ENCODE peak calls at places on chromosomes 2 and 18, in nine cellular contexts. One of them, this sample, is unnamed. For H3K4me1 and H3K27me3, the result is how much of the 10 kb centered on the place peaks cover.

GRCh38 chr18:8673276-8674209 is 31.8 kb upstream of the MTCL1 start:
- DNase-seq in CD8-positive, alpha-beta memory T cell: no peak
- DNase-seq in H1: no peak
- DNase-seq in PC-9: peak
- DNase-seq in right atrium auricular region: no peak
- DNase-seq in IMR-90: peak
- DNase-seq in cardiac muscle cell: no peak
- DNase-seq in colonic mucosa: no peak
- DNase-seq in right lobe of liver: no peak
- DNase-seq in this sample: no peak

GRCh38 chr2:20145497-20146193 is 79.3 kb downstream of the SDC1 start:
- DNase-seq in right lobe of liver: no peak
- DNase-seq in IMR-90: no peak
- DNase-seq in colonic mucosa: peak
- DNase-seq in cardiac muscle cell: no peak
- DNase-seq in H1: no peak
- DNase-seq in PC-9: peak
- DNase-seq in CD8-positive, alpha-beta memory T cell: no peak
- DNase-seq in right atrium auricular region: no peak
- DNase-seq in this sample: peak

GRCh38 chr2:70141754-70142589 is 48.8 kb downstream of the C2orf42 start:
- DNase-seq in right lobe of liver: peak
- DNase-seq in right atrium auricular region: no peak
- DNase-seq in CD8-positive, alpha-beta memory T cell: peak
- DNase-seq in IMR-90: peak
- DNase-seq in PC-9: no peak
- DNase-seq in H1: no peak
- DNase-seq in colonic mucosa: no peak
- DNase-seq in cardiac muscle cell: no peak
- DNase-seq in this sample: no peak

GRCh38 chr2:240556553-240557100 is 1.2 kb downstream of the ANKMY1 start:
- DNase-seq in H1: no peak
- DNase-seq in right lobe of liver: no peak
- DNase-seq in colonic mucosa: peak
- DNase-seq in CD8-positive, alpha-beta memory T cell: peak
- DNase-seq in IMR-90: peak
- DNase-seq in PC-9: no peak
- DNase-seq in cardiac muscle cell: peak
- DNase-seq in right atrium auricular region: no peak
- DNase-seq in this sample: peak

GRCh38 chr18:3230401-3231334 is 10.9 kb upstream of the MYOM1 start:
- DNase-seq in right atrium auricular region: no peak
- DNase-seq in CD8-positive, alpha-beta memory T cell: no peak
- DNase-seq in IMR-90: peak
- DNase-seq in colonic mucosa: peak
- DNase-seq in cardiac muscle cell: peak
- DNase-seq in PC-9: no peak
- DNase-seq in right lobe of liver: peak
- DNase-seq in H1: no peak
- DNase-seq in this sample: no peak

GRCh38 chr2:23584054-23584745 is 199.2 kb downstream of the KLHL29 start:
- DNase-seq in right lobe of liver: no peak
- DNase-seq in PC-9: no peak
- DNase-seq in CD8-positive, alpha-beta memory T cell: no peak
- DNase-seq in colonic mucosa: no peak
- DNase-seq in H1: no peak
- DNase-seq in IMR-90: no peak
- DNase-seq in right atrium auricular region: no peak
- DNase-seq in cardiac muscle cell: no peak
- DNase-seq in this sample: peak

GRCh38 chr2:182941939-182942338 is 75.5 kb upstream of the FRZB start:
- DNase-seq in colonic mucosa: no peak
- DNase-seq in right lobe of liver: no peak
- DNase-seq in IMR-90: peak
- DNase-seq in right atrium auricular region: no peak
- DNase-seq in PC-9: no peak
- DNase-seq in H1: no peak
- DNase-seq in cardiac muscle cell: no peak
- DNase-seq in CD8-positive, alpha-beta memory T cell: no peak
- DNase-seq in this sample: no peak

GRCh38 chr2:225773143-225773542 is 373.6 kb downstream of the NYAP2 start:
- DNase-seq in IMR-90: no peak
- DNase-seq in right lobe of liver: no peak
- DNase-seq in H1: no peak
- DNase-seq in cardiac muscle cell: peak
- DNase-seq in right atrium auricular region: no peak
- DNase-seq in CD8-positive, alpha-beta memory T cell: no peak
- DNase-seq in colonic mucosa: no peak
- DNase-seq in PC-9: no peak
- DNase-seq in this sample: no peak

GRCh38 chr2:231133365-231134114 is 8.7 kb upstream of the HTR2B start:
- DNase-seq in cardiac muscle cell: peak
- DNase-seq in right atrium auricular region: no peak
- DNase-seq in H1: no peak
- DNase-seq in IMR-90: peak
- DNase-seq in PC-9: no peak
- DNase-seq in colonic mucosa: no peak
- DNase-seq in CD8-positive, alpha-beta memory T cell: no peak
- DNase-seq in right lobe of liver: peak
- DNase-seq in this sample: no peak

GRCh38 chr2:168697668-168698121 is 104.7 kb upstream of the NOSTRIN start:
- DNase-seq in colonic mucosa: peak
- DNase-seq in cardiac muscle cell: no peak
- DNase-seq in CD8-positive, alpha-beta memory T cell: no peak
- DNase-seq in IMR-90: peak
- DNase-seq in right atrium auricular region: no peak
- DNase-seq in H1: no peak
- DNase-seq in PC-9: no peak
- DNase-seq in right lobe of liver: no peak
- DNase-seq in this sample: no peak

GRCh38 chr2:233412405-233412804 is 58.1 kb downstream of the DGKD start:
- DNase-seq in IMR-90: peak
- DNase-seq in CD8-positive, alpha-beta memory T cell: no peak
- DNase-seq in right lobe of liver: no peak
- DNase-seq in PC-9: no peak
- DNase-seq in cardiac muscle cell: no peak
- DNase-seq in H1: no peak
- DNase-seq in right atrium auricular region: no peak
- DNase-seq in colonic mucosa: no peak
- DNase-seq in this sample: no peak

GRCh38 chr18:10010611-10011015 is 96.8 kb downstream of the VAPA start:
- DNase-seq in cardiac muscle cell: peak
- DNase-seq in H1: no peak
- DNase-seq in PC-9: no peak
- DNase-seq in IMR-90: peak
- DNase-seq in right atrium auricular region: peak
- DNase-seq in right lobe of liver: peak
- DNase-seq in colonic mucosa: peak
- DNase-seq in CD8-positive, alpha-beta memory T cell: no peak
- DNase-seq in this sample: no peak

GRCh38 chr2:56464613-56465012 is 280.8 kb downstream of the CCDC85A start:
- DNase-seq in CD8-positive, alpha-beta memory T cell: no peak
- DNase-seq in PC-9: no peak
- DNase-seq in right atrium auricular region: no peak
- DNase-seq in cardiac muscle cell: peak
- DNase-seq in right lobe of liver: no peak
- DNase-seq in H1: no peak
- DNase-seq in IMR-90: no peak
- DNase-seq in colonic mucosa: no peak
- DNase-seq in this sample: no peak

GRCh38 chr18:31039426-31039825 is 3.1 kb downstream of the DSC3 start:
- DNase-seq in CD8-positive, alpha-beta memory T cell: no peak
- DNase-seq in H1: no peak
- DNase-seq in colonic mucosa: no peak
- DNase-seq in PC-9: no peak
- DNase-seq in cardiac muscle cell: peak
- DNase-seq in right atrium auricular region: no peak
- DNase-seq in IMR-90: no peak
- DNase-seq in right lobe of liver: no peak
- DNase-seq in this sample: no peak

GRCh38 chr18:11089931-11090715 is 59.2 kb downstream of the PIEZO2 start:
- DNase-seq in H1: no peak
- DNase-seq in PC-9: no peak
- DNase-seq in cardiac muscle cell: no peak
- DNase-seq in right atrium auricular region: no peak
- DNase-seq in colonic mucosa: no peak
- DNase-seq in IMR-90: no peak
- DNase-seq in CD8-positive, alpha-beta memory T cell: no peak
- DNase-seq in right lobe of liver: no peak
- DNase-seq in this sample: no peak

GRCh38 chr18:22164337-22165048 is 4.9 kb upstream of the GATA6 start:
- DNase-seq in cardiac muscle cell: no peak
- DNase-seq in right lobe of liver: no peak
- DNase-seq in PC-9: no peak
- DNase-seq in right atrium auricular region: no peak
- DNase-seq in IMR-90: no peak
- DNase-seq in colonic mucosa: no peak
- DNase-seq in CD8-positive, alpha-beta memory T cell: no peak
- DNase-seq in H1: no peak
- DNase-seq in this sample: no peak

GRCh38 chr2:8437228-8437948 is 244.5 kb upstream of the ID2 start:
- DNase-seq in right atrium auricular region: peak
- DNase-seq in H1: no peak
- DNase-seq in colonic mucosa: no peak
- DNase-seq in IMR-90: no peak
- DNase-seq in cardiac muscle cell: no peak
- DNase-seq in PC-9: no peak
- DNase-seq in CD8-positive, alpha-beta memory T cell: no peak
- DNase-seq in right lobe of liver: no peak
- DNase-seq in this sample: no peak
- H3K4me1 ChIP-seq in right atrium auricular region: under half
- H3K4me1 ChIP-seq in H1: under half
- H3K4me1 ChIP-seq in colonic mucosa: under half
- H3K4me1 ChIP-seq in IMR-90: under half
- H3K4me1 ChIP-seq in cardiac muscle cell: under half
- H3K4me1 ChIP-seq in PC-9: under half
- H3K4me1 ChIP-seq in CD8-positive, alpha-beta memory T cell: under half
- H3K4me1 ChIP-seq in right lobe of liver: under half
- H3K4me1 ChIP-seq in this sample: under half

GRCh38 chr2:105756435-105756834 is 11.7 kb downstream of the NCK2 start:
- DNase-seq in IMR-90: no peak
- DNase-seq in cardiac muscle cell: no peak
- DNase-seq in H1: no peak
- DNase-seq in PC-9: no peak
- DNase-seq in right lobe of liver: no peak
- DNase-seq in right atrium auricular region: no peak
- DNase-seq in colonic mucosa: no peak
- DNase-seq in CD8-positive, alpha-beta memory T cell: no peak
- DNase-seq in this sample: no peak

GRCh38 chr2:105757361-105757933 is 12.7 kb downstream of the NCK2 start:
- DNase-seq in cardiac muscle cell: no peak
- DNase-seq in PC-9: no peak
- DNase-seq in H1: no peak
- DNase-seq in CD8-positive, alpha-beta memory T cell: no peak
- DNase-seq in IMR-90: no peak
- DNase-seq in right atrium auricular region: no peak
- DNase-seq in right lobe of liver: no peak
- DNase-seq in colonic mucosa: no peak
- DNase-seq in this sample: no peak

GRCh38 chr2:105754011-105754410 is 9.3 kb downstream of the NCK2 start:
- DNase-seq in right lobe of liver: no peak
- DNase-seq in H1: no peak
- DNase-seq in PC-9: no peak
- DNase-seq in IMR-90: no peak
- DNase-seq in colonic mucosa: no peak
- DNase-seq in CD8-positive, alpha-beta memory T cell: peak
- DNase-seq in right atrium auricular region: no peak
- DNase-seq in cardiac muscle cell: no peak
- DNase-seq in this sample: no peak

GRCh38 chr2:105754999-105755398 is 10.3 kb downstream of the NCK2 start:
- DNase-seq in colonic mucosa: no peak
- DNase-seq in cardiac muscle cell: no peak
- DNase-seq in H1: no peak
- DNase-seq in right atrium auricular region: no peak
- DNase-seq in IMR-90: no peak
- DNase-seq in CD8-positive, alpha-beta memory T cell: no peak
- DNase-seq in PC-9: no peak
- DNase-seq in right lobe of liver: no peak
- DNase-seq in this sample: no peak

DNA sequence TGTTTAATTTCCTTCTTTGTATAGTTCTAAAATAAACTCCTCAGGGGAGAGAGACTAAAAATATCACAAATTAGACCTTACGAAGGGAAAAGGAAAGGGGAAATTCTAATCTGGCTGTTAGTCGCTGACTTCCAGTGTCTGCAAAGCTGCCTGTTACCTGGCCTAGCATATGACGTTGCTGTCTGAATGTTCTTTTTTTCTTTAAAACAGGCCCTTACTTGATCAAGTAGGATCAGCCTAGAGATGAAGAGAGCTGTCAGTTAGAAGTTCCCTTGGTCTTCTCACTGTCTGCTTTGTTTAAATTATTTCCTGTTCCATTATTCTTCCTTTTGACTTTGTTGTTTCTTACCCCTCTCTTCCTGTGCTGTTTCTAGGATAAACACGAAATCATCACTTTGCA is 11.2 kb downstream of the NCK2 start:
- DNase-seq in CD8-positive, alpha-beta memory T cell: peak
- DNase-seq in PC-9: no peak
- DNase-seq in H1: no peak
- DNase-seq in colonic mucosa: no peak
- DNase-seq in right atrium auricular region: no peak
- DNase-seq in cardiac muscle cell: no peak
- DNase-seq in IMR-90: no peak
- DNase-seq in right lobe of liver: no peak
- DNase-seq in this sample: no peak
- H3K27me3 ChIP-seq in CD8-positive, alpha-beta memory T cell: under half
- H3K27me3 ChIP-seq in PC-9: under half
- H3K27me3 ChIP-seq in H1: under half
- H3K27me3 ChIP-seq in colonic mucosa: under half
- H3K27me3 ChIP-seq in right atrium auricular region: under half
- H3K27me3 ChIP-seq in cardiac muscle cell: under half
- H3K27me3 ChIP-seq in IMR-90: under half
- H3K27me3 ChIP-seq in right lobe of liver: under half
- H3K27me3 ChIP-seq in this sample: under half

GRCh38 chr2:131753640-131754561 is 226.2 kb downstream of the CCDC74A start:
- DNase-seq in PC-9: no peak
- DNase-seq in cardiac muscle cell: no peak
- DNase-seq in right atrium auricular region: no peak
- DNase-seq in IMR-90: no peak
- DNase-seq in colonic mucosa: no peak
- DNase-seq in right lobe of liver: no peak
- DNase-seq in H1: no peak
- DNase-seq in CD8-positive, alpha-beta memory T cell: no peak
- DNase-seq in this sample: peak
- H3K4me3 ChIP-seq in PC-9: no peak
- H3K4me3 ChIP-seq in cardiac muscle cell: no peak
- H3K4me3 ChIP-seq in right atrium auricular region: no peak
- H3K4me3 ChIP-seq in IMR-90: no peak
- H3K4me3 ChIP-seq in colonic mucosa: no peak
- H3K4me3 ChIP-seq in right lobe of liver: no peak
- H3K4me3 ChIP-seq in H1: no peak
- H3K4me3 ChIP-seq in CD8-positive, alpha-beta memory T cell: no peak
- H3K4me3 ChIP-seq in this sample: no peak

DNA sequence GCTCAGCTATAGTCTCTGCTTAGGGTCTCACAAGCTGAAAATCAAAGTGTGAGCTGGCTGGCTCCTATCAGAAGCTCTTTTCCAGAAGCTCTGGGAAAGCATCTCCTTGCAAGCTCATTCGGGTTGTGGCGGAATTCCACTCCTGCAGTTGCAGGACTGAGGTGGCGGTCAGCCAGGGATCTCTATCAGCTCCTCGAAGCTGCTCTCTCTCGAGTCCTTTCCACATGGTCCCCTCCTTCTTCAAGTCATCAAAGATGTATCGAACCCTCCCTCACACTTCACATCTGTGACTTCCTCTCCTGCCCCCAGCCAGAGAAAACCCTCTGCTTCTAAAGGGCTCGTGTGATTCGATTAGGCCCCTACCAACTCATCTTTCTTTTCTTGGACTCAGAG is 141.7 kb downstream of the ZFP36L2 start:
- DNase-seq in colonic mucosa: no peak
- DNase-seq in IMR-90: peak
- DNase-seq in right lobe of liver: no peak
- DNase-seq in CD8-positive, alpha-beta memory T cell: no peak
- DNase-seq in H1: no peak
- DNase-seq in cardiac muscle cell: peak
- DNase-seq in right atrium auricular region: no peak
- DNase-seq in PC-9: no peak
- DNase-seq in this sample: no peak
- H3K4me1 ChIP-seq in colonic mucosa: under half
- H3K4me1 ChIP-seq in IMR-90: half or more
- H3K4me1 ChIP-seq in right lobe of liver: under half
- H3K4me1 ChIP-seq in CD8-positive, alpha-beta memory T cell: under half
- H3K4me1 ChIP-seq in H1: under half
- H3K4me1 ChIP-seq in cardiac muscle cell: under half
- H3K4me1 ChIP-seq in right atrium auricular region: half or more
- H3K4me1 ChIP-seq in PC-9: half or more
- H3K4me1 ChIP-seq in this sample: half or more